ENCODE peak calls at places on chromosomes 4 and X, in five cellular contexts. X, R, V, A and Z are unnamed samples.

GRCh38 chrX:103628386-103629290 is at the start of gene TCEAL1:
- DNase-seq in X (no peak), R (peak; percentile 56), A (peak; percentile 28), V (peak; percentile 58), Z (peak; percentile 79)

GRCh38 chrX:123993326-123993725 is 31.8 kb downstream of the STAG2 start:
- DNase-seq in X (no peak), V (no peak), R (no peak), A (no peak), Z (no peak)

GRCh38 chrX:34197946-34198345 is 65.8 kb upstream of the FAM47A start:
- DNase-seq in A (no peak), R (no peak), X (no peak), V (no peak), Z (no peak)

GRCh38 chr4:16278178-16278577 is 51.9 kb upstream of the TAPT1 start:
- DNase-seq in X (no peak), R (no peak), A (no peak), V (peak; percentile 49), Z (no peak)

GRCh38 chr4:35250771-35251170 is 993.5 kb downstream of the ARAP2 start:
- DNase-seq in R (no peak), X (no peak), A (no peak), V (no peak), Z (no peak)

GRCh38 chrX:118571829-118572228 is 76.2 kb downstream of the DOCK11 start:
- DNase-seq in V (no peak), A (no peak), R (no peak), X (no peak), Z (no peak)

GRCh38 chrX:7132335-7133035 is 15.0 kb upstream of the STS start:
- DNase-seq in A (no peak), V (peak; percentile 71), R (no peak), X (peak; percentile 38), Z (no peak)

GRCh38 chrX:109578916-109579315 is 42.3 kb downstream of the NXT2 start:
- DNase-seq in R (no peak), V (no peak), A (no peak), X (no peak), Z (no peak)

GRCh38 chrX:85611926-85612325 is 232.5 kb upstream of the POF1B start:
- DNase-seq in R (no peak), X (peak; percentile 2), A (no peak), V (peak; percentile 13), Z (no peak)

GRCh38 chrX:9913041-9913440 is 54.1 kb upstream of the CLDN34 start:
- DNase-seq in R (no peak), V (no peak), A (no peak), X (no peak), Z (no peak)

GRCh38 chrX:39955621-39956020 is 142.1 kb downstream of the BCOR start:
- DNase-seq in A (no peak), X (no peak), R (no peak), V (peak; percentile 50), Z (no peak)

GRCh38 chrX:2451456-2452316 is 49.1 kb downstream of the DHRSX start:
- DNase-seq in V (peak; percentile 83), A (no peak), X (no peak), R (no peak), Z (no peak)

GRCh38 chr4:148438047-148438446 is 4.2 kb downstream of the NR3C2 start:
- DNase-seq in X (no peak), R (no peak), V (peak; percentile 6), A (no peak), Z (no peak)

GRCh38 chr4:59570850-59571476 is 1629.2 kb upstream of the ADGRL3 start:
- DNase-seq in R (no peak), X (no peak), V (no peak), A (no peak), Z (no peak)

GRCh38 chr4:167966161-167966560 is 126.2 kb upstream of the ANXA10 start:
- DNase-seq in R (no peak), V (peak; percentile 0), A (no peak), X (no peak), Z (no peak)

GRCh38 chrX:123731987-123732678 is 719 bp downstream of the THOC2 start:
- DNase-seq in R (peak; percentile 18), V (peak; percentile 5), A (no peak), X (peak; percentile 27), Z (no peak)

DNA sequence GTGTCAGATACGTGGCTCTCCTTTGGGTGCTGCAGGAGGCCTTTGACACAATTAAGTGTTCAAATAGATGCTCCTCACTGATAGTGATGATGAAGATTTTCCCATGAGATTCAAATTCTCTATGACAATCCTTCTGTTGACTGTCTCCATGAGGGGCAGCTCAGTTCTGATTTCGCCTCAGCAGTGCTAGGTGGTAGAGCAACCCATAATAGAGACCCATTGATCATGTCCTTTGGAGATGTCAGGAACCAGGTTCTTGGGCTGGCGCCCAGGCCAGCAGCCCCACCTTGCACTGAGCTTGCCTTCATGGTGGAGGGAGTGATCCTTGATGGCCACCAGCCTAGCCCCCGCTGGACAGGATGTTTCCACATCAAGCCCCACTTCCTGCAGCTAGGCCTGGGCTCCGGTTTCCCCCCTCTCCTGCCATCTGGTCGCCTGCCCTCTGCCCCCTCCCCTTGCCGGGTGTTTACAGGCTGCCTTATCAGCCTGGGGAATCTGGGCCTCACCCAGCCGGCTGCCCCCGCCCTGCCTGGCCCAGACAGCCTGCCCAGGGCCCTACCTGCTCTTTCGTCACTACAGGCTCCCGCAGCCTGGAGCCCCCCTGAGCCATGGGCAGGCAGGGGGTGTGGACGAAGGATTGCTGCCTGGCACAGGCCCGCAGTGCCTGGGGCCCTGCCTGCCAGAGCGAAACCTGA is 12.6 kb downstream of the ELF4 start:
- DNase-seq in A (no peak), R (no peak), V (no peak), X (no peak), Z (no peak)
- H3K27ac ChIP-seq in A (no peak overlapping the region), R (no peak overlapping the region), V (no peak overlapping the region), X (peak overlapping the region; percentile 11), Z (no peak overlapping the region)

GRCh38 chr4:56505269-56506109 is at the start of gene ARL9:
- DNase-seq in A (peak; percentile 10), X (no peak), R (peak; percentile 32), V (peak; percentile 87), Z (peak; percentile 77)
- H3K27ac ChIP-seq in A (no peak within 1 kb of the TSS), X (no peak within 1 kb of the TSS), R (no peak within 1 kb of the TSS), V (no peak within 1 kb of the TSS), Z (peak within 1 kb of the TSS; percentile 66)

DNA sequence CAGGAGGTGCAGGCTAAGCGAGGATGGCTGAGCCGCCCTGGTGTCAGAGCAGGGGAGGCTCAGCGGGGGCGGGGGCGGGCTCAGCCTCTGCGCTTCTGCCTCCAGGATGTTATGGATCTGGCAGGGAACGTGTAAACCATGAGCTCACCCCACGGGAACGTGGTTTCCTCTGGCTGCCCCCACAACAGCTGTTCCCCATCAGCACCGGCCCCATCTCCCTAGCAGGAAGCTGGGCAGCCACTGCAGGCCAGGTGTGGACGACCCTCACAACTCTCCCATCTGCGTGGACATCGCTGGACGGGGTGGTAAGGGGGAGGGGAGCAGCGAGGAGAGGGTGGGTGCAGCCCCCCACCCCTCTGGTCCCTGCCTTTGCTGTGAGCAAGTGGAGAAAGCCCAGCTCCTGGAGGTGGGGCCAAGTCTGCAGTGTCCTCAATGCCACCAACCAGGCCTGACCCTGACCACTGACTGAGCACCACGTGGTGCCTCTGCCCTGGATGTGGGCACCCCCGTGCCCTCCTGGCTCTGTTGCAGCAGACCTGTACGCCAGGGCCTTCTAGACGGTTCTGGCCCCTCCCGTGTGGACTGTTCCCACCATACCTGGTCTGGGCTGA is 28.1 kb upstream of the SPON2 start:
- DNase-seq in A (no peak), V (no peak), X (no peak), R (peak; percentile 57), Z (peak; percentile 73)
- H3K27ac ChIP-seq in A (no peak overlapping the region), V (no peak overlapping the region), X (no peak overlapping the region), R (peak overlapping the region; percentile 49), Z (peak overlapping the region; percentile 23)

GRCh38 chrX:37984880-37985279 is 21.5 kb upstream of the SYTL5 start:
- DNase-seq in R (no peak), X (no peak), V (no peak), A (no peak), Z (no peak)

GRCh38 chrX:37989304-37989703 is 17.0 kb upstream of the SYTL5 start:
- DNase-seq in R (no peak), X (no peak), V (no peak), A (no peak), Z (no peak)

GRCh38 chrX:37986893-37987292 is 19.5 kb upstream of the SYTL5 start:
- DNase-seq in V (no peak), R (no peak), A (no peak), X (no peak), Z (no peak)
- H3K27ac ChIP-seq in V (no peak overlapping the region), R (no peak overlapping the region), A (no peak overlapping the region), X (no peak overlapping the region), Z (no peak overlapping the region)

GRCh38 chr4:141802324-141802723 is 165.9 kb downstream of the IL15 start:
- DNase-seq in A (no peak), X (no peak), V (no peak), R (no peak), Z (no peak)

GRCh38 chr4:141810702-141811365 is 174.5 kb downstream of the IL15 start:
- DNase-seq in X (no peak), A (no peak), R (no peak), V (no peak), Z (no peak)

GRCh38 chr4:141810038-141810701 is 173.8 kb downstream of the IL15 start:
- DNase-seq in X (no peak), R (no peak), V (peak; percentile 49), A (no peak), Z (no peak)

GRCh38 chr4:141807501-141807900 is 171.1 kb downstream of the IL15 start:
- DNase-seq in X (no peak), V (no peak), A (no peak), R (no peak), Z (no peak)

GRCh38 chr4:141807073-141807472 is 170.7 kb downstream of the IL15 start:
- DNase-seq in R (no peak), X (no peak), V (no peak), A (no peak), Z (no peak)
- H3K27ac ChIP-seq in R (no peak overlapping the region), X (no peak overlapping the region), V (no peak overlapping the region), A (no peak overlapping the region), Z (no peak overlapping the region)

GRCh38 chr4:69748176-69748575 is 12.2 kb downstream of the SULT1B1 start:
- DNase-seq in X (no peak), R (no peak), V (no peak), A (no peak), Z (no peak)

GRCh38 chr4:69738872-69739271 is 21.5 kb downstream of the SULT1B1 start:
- DNase-seq in R (no peak), A (no peak), X (no peak), V (no peak), Z (no peak)

GRCh38 chr4:69742596-69742995 is 17.8 kb downstream of the SULT1B1 start:
- DNase-seq in R (no peak), V (no peak), X (no peak), A (no peak), Z (no peak)

GRCh38 chr4:69744157-69744478 is 16.3 kb downstream of the SULT1B1 start:
- DNase-seq in R (no peak), X (no peak), V (no peak), A (no peak), Z (no peak)

GRCh38 chr4:69743476-69744156 is 16.8 kb downstream of the SULT1B1 start:
- DNase-seq in R (no peak), V (no peak), A (no peak), X (no peak), Z (no peak)
- H3K27ac ChIP-seq in R (no peak overlapping the region), V (no peak overlapping the region), A (no peak overlapping the region), X (no peak overlapping the region), Z (no peak overlapping the region)

GRCh38 chr4:39456946-39457763 is 1.6 kb downstream of the RPL9 start:
- DNase-seq in V (no peak), R (no peak), A (no peak), X (no peak), Z (no peak)
- H3K27ac ChIP-seq in V (peak overlapping the region; percentile 85), R (no peak overlapping the region), A (no peak overlapping the region), X (peak overlapping the region; percentile 93), Z (peak overlapping the region; percentile 91)